ENCODE peak calls at places on chromosomes 5 and 9, in five cellular contexts. One of them, this sample, is unnamed.
A peak's percentile ranks its signal among the peaks of the same experiment; 100 is the strongest.

GRCh38 chr5:84181093-84181492 is 203.6 kb downstream of the EDIL3 start:
- DNase-seq in astrocyte of the hippocampus: peak; percentile 87
- DNase-seq in RCC 7860: no peak
- DNase-seq in activated T-cell treated with anti-CD3 and anti-CD28 coated beads, Interleukin-2, amount 50 U/mL, for 72 hours: no peak
- DNase-seq in neural crest cell: no peak
- DNase-seq in this sample: no peak

GRCh38 chr9:131732636-131733340 is 7.1 kb downstream of the RAPGEF1 start:
- DNase-seq in astrocyte of the hippocampus: no peak
- DNase-seq in RCC 7860: no peak
- DNase-seq in activated T-cell treated with anti-CD3 and anti-CD28 coated beads, Interleukin-2, amount 50 U/mL, for 72 hours: peak; percentile 27
- DNase-seq in neural crest cell: no peak
- DNase-seq in this sample: peak; percentile 47

GRCh38 chr5:170523129-170523497 is 19.3 kb downstream of the KCNIP1 start:
- DNase-seq in astrocyte of the hippocampus: peak; percentile 75
- DNase-seq in RCC 7860: no peak
- DNase-seq in activated T-cell treated with anti-CD3 and anti-CD28 coated beads, Interleukin-2, amount 50 U/mL, for 72 hours: no peak
- DNase-seq in neural crest cell: no peak
- DNase-seq in this sample: no peak

GRCh38 chr5:83035373-83036170 is 41.6 kb downstream of the TMEM167A start:
- DNase-seq in astrocyte of the hippocampus: peak; percentile 77
- DNase-seq in RCC 7860: no peak
- DNase-seq in activated T-cell treated with anti-CD3 and anti-CD28 coated beads, Interleukin-2, amount 50 U/mL, for 72 hours: no peak
- DNase-seq in neural crest cell: no peak
- DNase-seq in this sample: no peak

GRCh38 chr9:134626576-134627416 is 14.8 kb upstream of the COL5A1 start:
- DNase-seq in astrocyte of the hippocampus: peak; percentile 39
- DNase-seq in RCC 7860: no peak
- DNase-seq in activated T-cell treated with anti-CD3 and anti-CD28 coated beads, Interleukin-2, amount 50 U/mL, for 72 hours: no peak
- DNase-seq in neural crest cell: no peak
- DNase-seq in this sample: no peak

GRCh38 chr5:42813533-42813932 is 1.8 kb upstream of the SELENOP start:
- DNase-seq in astrocyte of the hippocampus: peak; percentile 25
- DNase-seq in RCC 7860: no peak
- DNase-seq in activated T-cell treated with anti-CD3 and anti-CD28 coated beads, Interleukin-2, amount 50 U/mL, for 72 hours: no peak
- DNase-seq in neural crest cell: peak; percentile 10
- DNase-seq in this sample: peak; percentile 84

GRCh38 chr5:111447099-111447498 is 65.2 kb downstream of the STARD4 start:
- DNase-seq in astrocyte of the hippocampus: no peak
- DNase-seq in RCC 7860: no peak
- DNase-seq in activated T-cell treated with anti-CD3 and anti-CD28 coated beads, Interleukin-2, amount 50 U/mL, for 72 hours: no peak
- DNase-seq in neural crest cell: no peak
- DNase-seq in this sample: no peak

GRCh38 chr9:35771524-35771923 is 17.4 kb upstream of the MSMP start:
- DNase-seq in astrocyte of the hippocampus: no peak
- DNase-seq in RCC 7860: no peak
- DNase-seq in activated T-cell treated with anti-CD3 and anti-CD28 coated beads, Interleukin-2, amount 50 U/mL, for 72 hours: no peak
- DNase-seq in neural crest cell: no peak
- DNase-seq in this sample: no peak

GRCh38 chr9:131605770-131606590 is 60.7 kb downstream of the PRRT1B start:
- DNase-seq in astrocyte of the hippocampus: peak; percentile 20
- DNase-seq in RCC 7860: no peak
- DNase-seq in activated T-cell treated with anti-CD3 and anti-CD28 coated beads, Interleukin-2, amount 50 U/mL, for 72 hours: no peak
- DNase-seq in neural crest cell: no peak
- DNase-seq in this sample: no peak

GRCh38 chr5:141567513-141568117 is 51.2 kb downstream of the DIAPH1 start:
- DNase-seq in astrocyte of the hippocampus: peak; percentile 32
- DNase-seq in RCC 7860: peak; percentile 9
- DNase-seq in activated T-cell treated with anti-CD3 and anti-CD28 coated beads, Interleukin-2, amount 50 U/mL, for 72 hours: no peak
- DNase-seq in neural crest cell: no peak
- DNase-seq in this sample: peak; percentile 65

GRCh38 chr9:136361047-136361756 is 2.3 kb downstream of the DNLZ start:
- DNase-seq in astrocyte of the hippocampus: no peak
- DNase-seq in RCC 7860: no peak
- DNase-seq in activated T-cell treated with anti-CD3 and anti-CD28 coated beads, Interleukin-2, amount 50 U/mL, for 72 hours: no peak
- DNase-seq in neural crest cell: no peak
- DNase-seq in this sample: no peak

GRCh38 chr9:129968690-129969485 is 74.1 kb downstream of the FNBP1 start:
- DNase-seq in astrocyte of the hippocampus: peak; percentile 83
- DNase-seq in RCC 7860: no peak
- DNase-seq in activated T-cell treated with anti-CD3 and anti-CD28 coated beads, Interleukin-2, amount 50 U/mL, for 72 hours: no peak
- DNase-seq in neural crest cell: no peak
- DNase-seq in this sample: no peak

GRCh38 chr9:69200071-69200470 is 26.0 kb downstream of the TJP2 start:
- DNase-seq in astrocyte of the hippocampus: peak; percentile 42
- DNase-seq in RCC 7860: peak; percentile 24
- DNase-seq in activated T-cell treated with anti-CD3 and anti-CD28 coated beads, Interleukin-2, amount 50 U/mL, for 72 hours: no peak
- DNase-seq in neural crest cell: no peak
- DNase-seq in this sample: no peak

GRCh38 chr9:79711874-79712273 is 140.1 kb downstream of the TLE4 start:
- DNase-seq in astrocyte of the hippocampus: no peak
- DNase-seq in RCC 7860: no peak
- DNase-seq in activated T-cell treated with anti-CD3 and anti-CD28 coated beads, Interleukin-2, amount 50 U/mL, for 72 hours: no peak
- DNase-seq in neural crest cell: no peak
- DNase-seq in this sample: no peak

GRCh38 chr5:88979244-88979643 is 96.3 kb upstream of the MEF2C start:
- DNase-seq in astrocyte of the hippocampus: peak; percentile 12
- DNase-seq in RCC 7860: no peak
- DNase-seq in activated T-cell treated with anti-CD3 and anti-CD28 coated beads, Interleukin-2, amount 50 U/mL, for 72 hours: peak; percentile 27
- DNase-seq in neural crest cell: no peak
- DNase-seq in this sample: peak; percentile 17

GRCh38 chr9:136526625-136527066 is 19.2 kb downstream of the NOTCH1 start:
- DNase-seq in astrocyte of the hippocampus: no peak
- DNase-seq in RCC 7860: no peak
- DNase-seq in activated T-cell treated with anti-CD3 and anti-CD28 coated beads, Interleukin-2, amount 50 U/mL, for 72 hours: no peak
- DNase-seq in neural crest cell: no peak
- DNase-seq in this sample: no peak

GRCh38 chr9:133127340-133127981 is 6.4 kb upstream of the RALGDS start:
- DNase-seq in astrocyte of the hippocampus: no peak
- DNase-seq in RCC 7860: no peak
- DNase-seq in activated T-cell treated with anti-CD3 and anti-CD28 coated beads, Interleukin-2, amount 50 U/mL, for 72 hours: peak; percentile 41
- DNase-seq in neural crest cell: no peak
- DNase-seq in this sample: no peak

GRCh38 chr9:89187541-89187940 is 8.9 kb upstream of the SHC3 start:
- DNase-seq in astrocyte of the hippocampus: no peak
- DNase-seq in RCC 7860: no peak
- DNase-seq in activated T-cell treated with anti-CD3 and anti-CD28 coated beads, Interleukin-2, amount 50 U/mL, for 72 hours: no peak
- DNase-seq in neural crest cell: no peak
- DNase-seq in this sample: no peak

GRCh38 chr5:172624083-172624995 is 16.7 kb upstream of the NEURL1B start:
- DNase-seq in astrocyte of the hippocampus: no peak
- DNase-seq in RCC 7860: no peak
- DNase-seq in activated T-cell treated with anti-CD3 and anti-CD28 coated beads, Interleukin-2, amount 50 U/mL, for 72 hours: no peak
- DNase-seq in neural crest cell: no peak
- DNase-seq in this sample: no peak

GRCh38 chr9:8468048-8468600 is 668.5 kb upstream of the DMAC1 start:
- DNase-seq in astrocyte of the hippocampus: no peak
- DNase-seq in RCC 7860: no peak
- DNase-seq in activated T-cell treated with anti-CD3 and anti-CD28 coated beads, Interleukin-2, amount 50 U/mL, for 72 hours: no peak
- DNase-seq in neural crest cell: no peak
- DNase-seq in this sample: peak; percentile 25

This sample was measured in GM23338.